ENCODE peak calls at places on chromosomes 7 and 10, in five cellular contexts. Z is lower leg skin; T is activated CD4-positive, alpha-beta T cell treated with anti-CD3 and anti-CD28 coated beads for 36 hours; M is stimulated activated CD8-positive, alpha-beta memory T cell treated with anti-CD3 and anti-CD28 coated beads, Interleukin-4, amount 100 ng/mL, for 4 hours; U is Kasumi-1. R is an unnamed sample.

GRCh38 chr7:67453981-67454380 is 457.3 kb downstream of the TYW1 start:
- DNase-seq in Z (no peak), T (no peak), U (peak; percentile 15), M (no peak), R (no peak)

GRCh38 chr10:112643600-112643999 is 196.6 kb downstream of the VTI1A start:
- DNase-seq in T (no peak), M (no peak), Z (no peak), U (no peak), R (no peak)

GRCh38 chr10:86942441-86943315 is 14.7 kb downstream of the MMRN2 start:
- DNase-seq in U (no peak), T (no peak), Z (no peak), M (no peak), R (no peak)

GRCh38 chr7:115153770-115154468 is 232.0 kb downstream of the MDFIC start:
- DNase-seq in M (no peak), T (no peak), U (no peak), Z (no peak), R (no peak)

GRCh38 chr10:119090968-119091367 is 10.4 kb upstream of the EIF3A start:
- DNase-seq in T (no peak), Z (no peak), M (no peak), U (no peak), R (no peak)

GRCh38 chr10:104260775-104261115 is 6.1 kb downstream of the GSTO1 start:
- DNase-seq in M (no peak), U (peak; percentile 92), T (no peak), Z (no peak), R (no peak)

GRCh38 chr7:94578615-94579014 is 69.0 kb downstream of the CASD1 start:
- DNase-seq in M (no peak), U (no peak), T (no peak), Z (no peak), R (peak; percentile 24)

GRCh38 chr7:142560166-142560565 is 189.1 kb upstream of the PRSS1 start:
- DNase-seq in M (no peak), Z (no peak), T (no peak), U (no peak), R (no peak)

GRCh38 chr7:87354749-87355148 is 9.3 kb downstream of the CROT start:
- DNase-seq in U (peak; percentile 17), T (no peak), M (no peak), Z (no peak), R (no peak)

GRCh38 chr10:112912441-112912911 is 37.6 kb upstream of the TCF7L2 start:
- DNase-seq in T (no peak), U (no peak), Z (no peak), M (no peak), R (no peak)

GRCh38 chr7:106417273-106417902 is 132.6 kb upstream of the NAMPT start:
- DNase-seq in U (no peak), M (no peak), T (no peak), Z (no peak), R (no peak)

GRCh38 chr10:47040041-47040491 is 128.8 kb downstream of the PTPN20 start:
- DNase-seq in T (no peak), U (no peak), M (no peak), Z (no peak), R (no peak)

GRCh38 chr7:11458736-11459483 is 373.1 kb downstream of the THSD7A start:
- DNase-seq in M (no peak), Z (no peak), T (no peak), U (peak; percentile 12), R (no peak)

GRCh38 chr7:103592187-103592586 is 146.2 kb upstream of the SLC26A5 start:
- DNase-seq in T (no peak), M (no peak), U (no peak), Z (no peak), R (no peak)

GRCh38 chr10:26432938-26433337 is 5.2 kb upstream of the APBB1IP start:
- DNase-seq in M (no peak), T (no peak), Z (no peak), U (no peak), R (no peak)

GRCh38 chr10:120987359-120987758 is 136.2 kb downstream of the WDR11 start:
- DNase-seq in Z (no peak), U (no peak), M (no peak), T (no peak), R (no peak)

GRCh38 chr10:103153302-103153759 is 39.7 kb downstream of the NT5C2 start:
- DNase-seq in U (no peak), T (no peak), Z (no peak), M (no peak), R (no peak)

GRCh38 chr10:61902448-61903183 is 1.1 kb downstream of the ARID5B start:
- DNase-seq in T (peak; percentile 81), U (peak; percentile 91), Z (peak; percentile 81), M (peak; percentile 53), R (no peak)

GRCh38 chr10:125868372-125868975 is 12.6 kb downstream of the DHX32 start:
- DNase-seq in T (peak; percentile 10), Z (no peak), M (no peak), U (peak; percentile 82), R (no peak)

GRCh38 chr10:48700493-48700892 is 15.8 kb downstream of the WDFY4 start:
- DNase-seq in Z (no peak), U (no peak), T (no peak), M (no peak), R (no peak)

GRCh38 chr10:75399461-75400162 is 2.0 kb downstream of the ZNF503 start:
- DNase-seq in Z (peak; percentile 79), M (no peak), U (peak; percentile 85), T (peak; percentile 72), R (peak; percentile 47)

GRCh38 chr10:53403688-53404087 is 631.1 kb upstream of the MBL2 start:
- DNase-seq in T (no peak), U (peak; percentile 76), Z (no peak), M (no peak), R (no peak)

GRCh38 chr7:73345538-73345937 is 17.6 kb downstream of the FKBP6 start:
- DNase-seq in U (no peak), T (no peak), Z (no peak), M (no peak), R (no peak)

GRCh38 chr10:22713853-22714523 is 390 bp downstream of the PIP4K2A start:
- DNase-seq in M (no peak), T (peak; percentile 63), Z (no peak), U (peak; percentile 58), R (no peak)

GRCh38 chr7:12715372-12716133 is 28.1 kb downstream of the ARL4A start:
- DNase-seq in M (no peak), U (peak; percentile 83), Z (peak; percentile 88), T (peak; percentile 60), R (peak; percentile 39)

R was measured in NCI-H2107.